ENCODE peak calls at places on chromosome 3, in ten cellular contexts. F is A673; X is right cardiac atrium; Y is 8988T; N is GM12865; K is EL; U is CD4-positive, alpha-beta T cell; E is stimulated activated CD8-positive, alpha-beta memory T cell treated with anti-CD3 and anti-CD28 coated beads, Interleukin-12 subunit alpha, Interleukin-12 subunit beta, amount 100 ng/mL, for 1 hour; Z is stimulated activated CD4-positive, alpha-beta T cell treated with anti-CD3 and anti-CD28 coated beads, TNF-alpha, amount 100 ng/mL, for 24 hours; R is naive thymus-derived CD8-positive, alpha-beta T cell. I is an unnamed sample.

GRCh38 chr3:157329541-157329940 is 107.1 kb upstream of the PTX3 start:
- DNase-seq in F (no peak), X (no peak), R (no peak), Z (no peak), Y (no peak), E (no peak), N (no peak), U (no peak), K (peak; percentile 16), I (no peak)

GRCh38 chr3:12198301-12198700 is 39.6 kb upstream of the TIMP4 start:
- DNase-seq in E (no peak), F (no peak), Z (no peak), X (no peak), N (no peak), K (peak; percentile 72), R (no peak), Y (no peak), U (no peak), I (no peak)

GRCh38 chr3:59127071-59127470 is 77.2 kb upstream of the CFAP20DC start:
- DNase-seq in N (no peak), X (no peak), E (no peak), K (peak; percentile 61), Z (no peak), F (peak; percentile 37), R (no peak), U (no peak), Y (no peak), I (no peak)

GRCh38 chr3:33391255-33391995 is 48.8 kb downstream of the UBP1 start:
- DNase-seq in K (no peak), F (no peak), N (no peak), E (no peak), X (no peak), U (no peak), Y (no peak), R (no peak), Z (no peak), I (no peak)

GRCh38 chr3:183817111-183817510 is 8.3 kb downstream of the MAP6D1 start:
- DNase-seq in Y (no peak), X (no peak), U (no peak), F (no peak), Z (no peak), K (no peak), R (no peak), N (no peak), E (no peak), I (no peak)

GRCh38 chr3:12591997-12592715 is 35.3 kb downstream of the MKRN2 start:
- DNase-seq in U (no peak), Y (no peak), N (no peak), X (no peak), Z (no peak), R (no peak), K (no peak), F (no peak), E (no peak), I (no peak)

GRCh38 chr3:189298469-189299375 is 127.0 kb downstream of the TPRG1 start:
- DNase-seq in U (no peak), F (no peak), Z (no peak), R (no peak), K (peak; percentile 21), N (no peak), X (no peak), Y (no peak), E (no peak), I (no peak)

GRCh38 chr3:38278841-38279240 is 3.3 kb upstream of the SLC22A14 start:
- DNase-seq in F (no peak), N (no peak), K (no peak), Z (no peak), Y (no peak), U (no peak), R (no peak), X (no peak), E (no peak), I (no peak)

GRCh38 chr3:414063-414462 is 217.5 kb downstream of the CHL1 start:
- DNase-seq in N (peak; percentile 24), Z (no peak), F (peak; percentile 42), Y (no peak), E (no peak), X (no peak), R (no peak), K (no peak), U (no peak), I (peak; percentile 34)

GRCh38 chr3:155069729-155070128 is 10.4 kb upstream of the MME start:
- DNase-seq in K (peak; percentile 87), F (no peak), U (no peak), X (no peak), E (no peak), Z (no peak), Y (no peak), N (no peak), R (no peak), I (no peak)

GRCh38 chr3:123089611-123090301 is 22.9 kb downstream of the PDIA5 start:
- DNase-seq in K (no peak), X (peak; percentile 84), N (no peak), E (no peak), R (no peak), Z (no peak), F (no peak), U (no peak), Y (no peak), I (peak; percentile 71)

GRCh38 chr3:48694610-48695051 is 8.9 kb upstream of the NCKIPSD start:
- DNase-seq in R (no peak), K (peak; percentile 88), E (no peak), Y (no peak), F (peak; percentile 71), Z (no peak), N (no peak), U (no peak), X (peak; percentile 95), I (no peak)

GRCh38 chr3:114035896-114036295 is 20.4 kb downstream of the CCDC191 start:
- DNase-seq in X (no peak), K (no peak), Y (no peak), F (no peak), E (no peak), N (no peak), R (no peak), Z (no peak), U (no peak), I (no peak)

GRCh38 chr3:72320911-72321385 is 527.3 kb downstream of the SHQ1 start:
- DNase-seq in F (no peak), N (no peak), X (peak; percentile 81), Y (no peak), Z (no peak), R (no peak), K (no peak), E (no peak), U (no peak), I (no peak)

GRCh38 chr3:51539291-51539891 is 872 bp downstream of the RAD54L2 start:
- DNase-seq in R (peak; percentile 7), Z (peak; percentile 52), Y (peak; percentile 47), F (peak; percentile 13), E (no peak), U (no peak), X (no peak), N (peak; percentile 28), K (peak; percentile 73), I (no peak)

GRCh38 chr3:39065197-39065596 is 13.4 kb downstream of the WDR48 start:
- DNase-seq in E (no peak), K (peak; percentile 38), U (no peak), N (peak; percentile 55), Y (peak; percentile 22), X (no peak), R (peak; percentile 11), F (peak; percentile 2), Z (no peak), I (no peak)

GRCh38 chr3:71135373-71136088 is 448.0 kb downstream of the FOXP1 start:
- DNase-seq in R (no peak), Y (no peak), Z (no peak), E (no peak), F (no peak), N (no peak), K (no peak), X (no peak), U (no peak), I (no peak)

GRCh38 chr3:194369522-194370279 is at the start of gene LRRC15:
- DNase-seq in N (no peak), E (no peak), U (no peak), Y (peak; percentile 86), X (no peak), F (no peak), K (peak; percentile 78), R (no peak), Z (no peak), I (no peak)

GRCh38 chr3:40864915-40865314 is 334.4 kb upstream of the CTNNB1 start:
- DNase-seq in U (no peak), X (no peak), F (no peak), N (no peak), K (no peak), Y (no peak), R (no peak), E (no peak), Z (no peak), I (no peak)

GRCh38 chr3:84968701-84969235 is 10.0 kb downstream of the CADM2 start:
- DNase-seq in E (no peak), Y (no peak), K (no peak), F (no peak), R (no peak), N (no peak), Z (no peak), X (no peak), U (no peak), I (no peak)

GRCh38 chr3:197753263-197753662 is 3.6 kb downstream of the FYTTD1 start:
- DNase-seq in E (no peak), N (peak; percentile 27), R (no peak), K (no peak), F (no peak), X (no peak), Z (no peak), U (no peak), Y (no peak), I (no peak)

GRCh38 chr3:56878046-56878445 is 76.3 kb upstream of the ARHGEF3 start:
- DNase-seq in U (peak; percentile 25), X (no peak), R (peak; percentile 56), K (no peak), N (no peak), E (no peak), F (peak; percentile 55), Y (no peak), Z (peak; percentile 57), I (no peak)

GRCh38 chr3:5426094-5426883 is 238.8 kb downstream of the EDEM1 start:
- DNase-seq in R (peak; percentile 29), F (peak; percentile 83), K (peak; percentile 37), X (peak; percentile 92), Y (peak; percentile 31), U (peak; percentile 51), N (peak; percentile 85), E (peak; percentile 35), Z (peak; percentile 69), I (no peak)

GRCh38 chr3:100978036-100978659 is 15.1 kb downstream of the ABI3BP start:
- DNase-seq in F (no peak), Y (no peak), X (peak; percentile 51), Z (no peak), E (no peak), N (no peak), K (peak; percentile 33), R (no peak), U (no peak), I (no peak)

GRCh38 chr3:129116482-129116946 is 5.1 kb downstream of the RAB43 start:
- DNase-seq in E (no peak), X (no peak), N (no peak), F (no peak), R (peak; percentile 57), K (no peak), Y (no peak), U (peak; percentile 14), Z (no peak), I (no peak)

GRCh38 chr3:185402561-185402960 is 39.6 kb downstream of the MAP3K13 start:
- DNase-seq in R (no peak), K (peak; percentile 21), F (peak; percentile 84), E (no peak), X (no peak), Z (no peak), U (no peak), Y (no peak), N (no peak), I (peak; percentile 99)

GRCh38 chr3:178739720-178740119 is 203.5 kb downstream of the KCNMB2 start:
- DNase-seq in X (no peak), F (no peak), Z (no peak), Y (no peak), R (no peak), U (no peak), E (no peak), N (no peak), K (no peak), I (no peak)

GRCh38 chr3:150421799-150422548 is 13.9 kb downstream of the TSC22D2 start:
- DNase-seq in U (no peak), Y (no peak), N (no peak), X (no peak), F (peak; percentile 52), K (peak; percentile 60), R (no peak), Z (no peak), E (no peak), I (no peak)